ENCODE peak calls at places on chromosomes 2 and 18, in eight cellular contexts. S is PC-3, A is GM23338, W is heart left ventricle, P is keratinocyte, O is foreskin fibroblast, U is A549, I is heart right ventricle. N is an unnamed sample.

GRCh38 chr2:195697681-195698220 is 40.7 kb downstream of the SLC39A10 start:
- DNase-seq in S (no peak), A (no peak), W (no peak), P (no peak), O (no peak), U (no peak), I (no peak), N (no peak)

GRCh38 chr2:231300020-231300721 is 95.3 kb upstream of the B3GNT7 start:
- DNase-seq in S (peak), A (no peak), W (no peak), P (no peak), O (no peak), U (peak), I (no peak), N (no peak)

GRCh38 chr2:226699321-226699720 is 100.3 kb downstream of the IRS1 start:
- DNase-seq in S (no peak), A (no peak), W (peak), P (no peak), O (peak), U (peak), I (peak), N (no peak)

GRCh38 chr18:55100817-55101457 is 141.7 kb upstream of the CCDC68 start:
- DNase-seq in S (peak), A (no peak), W (no peak), P (no peak), O (no peak), U (peak), I (no peak), N (no peak)

GRCh38 chr2:1140389-1141003 is 189.8 kb downstream of the SNTG2 start:
- DNase-seq in S (peak), A (peak), W (no peak), P (no peak), O (no peak), U (peak), I (no peak), N (no peak)

GRCh38 chr18:43108882-43109281 is 6.6 kb downstream of the RIT2 start:
- DNase-seq in S (no peak), A (no peak), W (no peak), P (no peak), O (no peak), U (no peak), I (no peak), N (no peak)

GRCh38 chr2:5077479-5078089 is 614.6 kb upstream of the SOX11 start:
- DNase-seq in S (peak), A (peak), W (no peak), P (no peak), O (no peak), U (no peak), I (no peak), N (no peak)

GRCh38 chr2:233801357-233802131 is 23.4 kb downstream of the MROH2A start:
- DNase-seq in S (peak), A (no peak), W (no peak), P (no peak), O (no peak), U (no peak), I (no peak), N (no peak)

GRCh38 chr2:145323512-145323911 is 803.6 kb upstream of the ZEB2 start:
- DNase-seq in S (peak), A (no peak), W (no peak), P (peak), O (peak), U (no peak), I (no peak), N (no peak)

GRCh38 chr2:21396252-21396651 is 272.5 kb downstream of the TDRD15 start:
- DNase-seq in S (no peak), A (no peak), W (no peak), P (no peak), O (no peak), U (no peak), I (no peak), N (no peak)

GRCh38 chr2:14831458-14831857 is 198.9 kb downstream of the LRATD1 start:
- DNase-seq in S (peak), A (peak), W (no peak), P (no peak), O (no peak), U (no peak), I (no peak), N (no peak)

GRCh38 chr2:158305501-158305900 is 151.1 kb downstream of the CCDC148 start:
- DNase-seq in S (no peak), A (no peak), W (no peak), P (no peak), O (no peak), U (no peak), I (no peak), N (no peak)

GRCh38 chr2:239518286-239519080 is 117.7 kb upstream of the HDAC4 start:
- DNase-seq in S (no peak), A (no peak), W (no peak), P (no peak), O (no peak), U (no peak), I (no peak), N (no peak)

GRCh38 chr2:135637456-135638087 is 104.1 kb upstream of the UBXN4 start:
- DNase-seq in S (no peak), A (no peak), W (no peak), P (no peak), O (no peak), U (no peak), I (no peak), N (no peak)

GRCh38 chr2:120763931-120764330 is 28.3 kb downstream of the GLI2 start:
- DNase-seq in S (no peak), A (no peak), W (no peak), P (no peak), O (no peak), U (no peak), I (no peak), N (no peak)

GRCh38 chr2:220394433-220394832 is 767.0 kb downstream of the SLC4A3 start:
- DNase-seq in S (peak), A (no peak), W (peak), P (peak), O (peak), U (peak), I (peak), N (no peak)

GRCh38 chr2:233866479-233866878 is 1.7 kb downstream of the MSL3B start:
- DNase-seq in S (no peak), A (no peak), W (no peak), P (no peak), O (no peak), U (no peak), I (no peak), N (no peak)

GRCh38 chr2:64860321-64860751 is 128.9 kb upstream of the SLC1A4 start:
- DNase-seq in S (no peak), A (no peak), W (no peak), P (no peak), O (no peak), U (no peak), I (peak), N (no peak)
- H3K4me3 ChIP-seq in S (no peak), A (peak), W (peak), P (no peak), O (no peak), U (peak), I (peak), N (no peak)

GRCh38 chr2:131104487-131105155 is 515 bp upstream of the PLEKHB2 start:
- DNase-seq in S (peak), A (peak), W (peak), P (no peak), O (peak), U (peak), I (peak), N (no peak)

GRCh38 chr2:131105950-131106801 is 1.0 kb downstream of the PLEKHB2 start:
- DNase-seq in S (peak), A (peak), W (peak), P (no peak), O (peak), U (peak), I (peak), N (no peak)

GRCh38 chr2:131105156-131105949 is at the start of gene PLEKHB2:
- DNase-seq in S (peak), A (peak), W (peak), P (no peak), O (peak), U (peak), I (peak), N (no peak)
- TF ChIP-seq CTCF in S (no peak), A (no peak), W (peak), P (peak), O (no peak), U (peak), I (peak), N (peak)

DNA sequence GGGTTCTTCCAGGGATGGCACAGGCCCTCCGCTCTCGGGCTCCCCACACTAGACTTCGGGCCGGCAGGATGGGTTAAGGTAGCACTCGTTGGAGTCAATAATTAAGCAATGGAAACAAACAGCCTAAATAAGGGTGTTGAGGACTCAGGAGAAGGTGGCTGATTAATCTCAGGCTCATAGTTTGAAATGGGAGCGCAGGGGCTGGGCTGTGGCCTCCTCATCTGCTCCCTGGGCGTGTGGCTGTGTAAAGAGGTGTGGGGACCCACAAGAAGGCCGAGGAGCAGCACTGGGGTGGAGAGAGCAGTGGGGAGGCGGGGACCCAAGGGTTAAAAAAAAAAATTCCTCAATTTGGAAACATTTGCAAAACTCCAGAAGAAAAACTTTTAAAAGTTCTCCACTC is 1.3 kb upstream of the TUBB6 start:
- DNase-seq in S (no peak), A (no peak), W (no peak), P (no peak), O (no peak), U (no peak), I (no peak), N (no peak)
- H3K4me3 ChIP-seq in S (no peak), A (peak), W (peak), P (peak), O (peak), U (no peak), I (peak), N (peak)

DNA sequence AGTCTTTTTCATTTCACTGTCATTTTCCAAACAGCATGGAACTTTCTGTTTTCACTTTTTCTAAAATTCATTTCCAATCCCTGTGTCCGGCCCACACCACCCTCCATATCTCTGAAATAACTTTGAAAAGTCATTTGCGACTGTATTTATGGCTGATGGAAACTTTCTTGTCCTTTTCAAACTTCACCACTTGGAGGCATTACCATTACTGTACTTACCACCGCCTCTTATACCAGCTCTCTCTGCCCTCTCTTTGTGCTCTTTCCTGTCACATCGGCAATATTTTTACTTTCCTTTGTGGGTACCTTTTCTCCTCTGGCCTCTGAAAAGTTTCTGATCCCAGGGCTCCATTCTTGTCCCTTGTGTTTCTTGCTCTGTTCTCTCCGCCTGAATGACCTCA is 39.5 kb upstream of the IL1RL1 start:
- DNase-seq in S (peak), A (no peak), W (no peak), P (no peak), O (no peak), U (no peak), I (no peak), N (no peak)
- TF ChIP-seq CTCF in S (peak), A (no peak), W (no peak), P (no peak), O (no peak), U (no peak), I (no peak), N (no peak)

N was measured in AG04449.